ENCODE peak calls at places on chromosomes 13 and 19, in nine cellular contexts. K is mesendoderm; O is neuronal stem cell; D is GM12865; G is naive thymus-derived CD4-positive, alpha-beta T cell; E is HL-60; S is fibroblast of lung; Y is breast epithelium; L is colonic mucosa. J is an unnamed sample.

GRCh38 chr13:38141792-38142191 is 207.9 kb upstream of the UFM1 start:
- DNase-seq in K (no peak), O (no peak), D (no peak), G (no peak), E (no peak), S (no peak), Y (no peak), L (no peak), J (no peak)

GRCh38 chr13:94390881-94391280 is 88.6 kb downstream of the DCT start:
- DNase-seq in K (peak; percentile 13), O (no peak), D (no peak), G (no peak), E (no peak), S (no peak), Y (no peak), L (no peak), J (no peak)

GRCh38 chr13:113927661-113928581 is 46.0 kb downstream of the C13orf46 start:
- DNase-seq in K (no peak), O (no peak), D (no peak), G (no peak), E (no peak), S (peak; percentile 97), Y (peak; percentile 85), L (no peak), J (no peak)

GRCh38 chr19:30540671-30541210 is 168.6 kb downstream of the ZNF536 start:
- DNase-seq in K (no peak), O (no peak), D (no peak), G (no peak), E (no peak), S (no peak), Y (no peak), L (no peak), J (no peak)

GRCh38 chr13:47233734-47234133 is 336.9 kb upstream of the HTR2A start:
- DNase-seq in K (no peak), O (no peak), D (no peak), G (no peak), E (no peak), S (no peak), Y (no peak), L (no peak), J (no peak)

GRCh38 chr13:22031702-22032286 is 360.9 kb downstream of the FGF9 start:
- DNase-seq in K (no peak), O (no peak), D (no peak), G (no peak), E (no peak), S (no peak), Y (no peak), L (no peak), J (no peak)

GRCh38 chr13:66513728-66514127 is 716.4 kb downstream of the PCDH9 start:
- DNase-seq in K (no peak), O (no peak), D (no peak), G (no peak), E (no peak), S (peak; percentile 31), Y (no peak), L (no peak), J (no peak)

GRCh38 chr13:112711528-112712265 is 21.9 kb downstream of the ATP11A start:
- DNase-seq in K (peak; percentile 100), O (peak; percentile 91), D (peak; percentile 54), G (peak; percentile 24), E (no peak), S (peak; percentile 97), Y (peak; percentile 66), L (peak; percentile 75), J (no peak)

GRCh38 chr13:99821741-99822140 is 149.8 kb downstream of the ZIC5 start:
- DNase-seq in K (no peak), O (no peak), D (no peak), G (no peak), E (no peak), S (no peak), Y (no peak), L (no peak), J (no peak)

GRCh38 chr19:5632657-5633056 is 9.8 kb downstream of the SAFB start:
- DNase-seq in K (no peak), O (no peak), D (no peak), G (no peak), E (no peak), S (no peak), Y (no peak), L (no peak), J (no peak)
- H3K4me3 ChIP-seq in K (no peak overlapping the region), O (no peak overlapping the region), D (no peak overlapping the region), G (no peak overlapping the region), E (no peak overlapping the region), S (no peak overlapping the region), Y (no peak overlapping the region), L (no peak overlapping the region), J (no peak overlapping the region)

GRCh38 chr19:10432736-10433130 is 12.4 kb downstream of the PDE4A start:
- DNase-seq in K (no peak), O (no peak), D (no peak), G (no peak), E (no peak), S (no peak), Y (no peak), L (no peak), J (no peak)
- H3K4me3 ChIP-seq in K (no peak overlapping the region), O (no peak overlapping the region), D (peak overlapping the region; percentile 68), G (no peak overlapping the region), E (no peak overlapping the region), S (no peak overlapping the region), Y (no peak overlapping the region), L (no peak overlapping the region), J (no peak overlapping the region)

GRCh38 chr19:51282335-51282734 is 29.1 kb upstream of the IGLON5 start:
- DNase-seq in K (no peak), O (no peak), D (no peak), G (no peak), E (no peak), S (no peak), Y (no peak), L (no peak), J (no peak)
- H3K4me3 ChIP-seq in K (no peak overlapping the region), O (no peak overlapping the region), D (no peak overlapping the region), G (no peak overlapping the region), E (no peak overlapping the region), S (no peak overlapping the region), Y (no peak overlapping the region), L (no peak overlapping the region), J (no peak overlapping the region)

GRCh38 chr19:664913-665443 is 2.0 kb upstream of the RNF126 start:
- DNase-seq in K (peak; percentile 91), O (peak; percentile 87), D (peak; percentile 87), G (peak; percentile 80), E (peak; percentile 51), S (peak; percentile 71), Y (peak; percentile 78), L (peak; percentile 90), J (peak; percentile 62)
- H3K4me3 ChIP-seq in K (no peak overlapping the region), O (peak overlapping the region; percentile 7), D (peak overlapping the region; percentile 34), G (peak overlapping the region; percentile 34), E (no peak overlapping the region), S (no peak overlapping the region), Y (no peak overlapping the region), L (peak overlapping the region; percentile 8), J (no peak overlapping the region)

GRCh38 chr13:40401911-40402776 is 264.3 kb downstream of the FOXO1 start:
- DNase-seq in K (peak; percentile 48), O (no peak), D (peak; percentile 85), G (no peak), E (peak; percentile 93), S (peak; percentile 99), Y (peak; percentile 81), L (peak; percentile 97), J (no peak)
- H3K4me3 ChIP-seq in K (no peak overlapping the region), O (no peak overlapping the region), D (no peak overlapping the region), G (no peak overlapping the region), E (no peak overlapping the region), S (no peak overlapping the region), Y (no peak overlapping the region), L (no peak overlapping the region), J (no peak overlapping the region)

DNA sequence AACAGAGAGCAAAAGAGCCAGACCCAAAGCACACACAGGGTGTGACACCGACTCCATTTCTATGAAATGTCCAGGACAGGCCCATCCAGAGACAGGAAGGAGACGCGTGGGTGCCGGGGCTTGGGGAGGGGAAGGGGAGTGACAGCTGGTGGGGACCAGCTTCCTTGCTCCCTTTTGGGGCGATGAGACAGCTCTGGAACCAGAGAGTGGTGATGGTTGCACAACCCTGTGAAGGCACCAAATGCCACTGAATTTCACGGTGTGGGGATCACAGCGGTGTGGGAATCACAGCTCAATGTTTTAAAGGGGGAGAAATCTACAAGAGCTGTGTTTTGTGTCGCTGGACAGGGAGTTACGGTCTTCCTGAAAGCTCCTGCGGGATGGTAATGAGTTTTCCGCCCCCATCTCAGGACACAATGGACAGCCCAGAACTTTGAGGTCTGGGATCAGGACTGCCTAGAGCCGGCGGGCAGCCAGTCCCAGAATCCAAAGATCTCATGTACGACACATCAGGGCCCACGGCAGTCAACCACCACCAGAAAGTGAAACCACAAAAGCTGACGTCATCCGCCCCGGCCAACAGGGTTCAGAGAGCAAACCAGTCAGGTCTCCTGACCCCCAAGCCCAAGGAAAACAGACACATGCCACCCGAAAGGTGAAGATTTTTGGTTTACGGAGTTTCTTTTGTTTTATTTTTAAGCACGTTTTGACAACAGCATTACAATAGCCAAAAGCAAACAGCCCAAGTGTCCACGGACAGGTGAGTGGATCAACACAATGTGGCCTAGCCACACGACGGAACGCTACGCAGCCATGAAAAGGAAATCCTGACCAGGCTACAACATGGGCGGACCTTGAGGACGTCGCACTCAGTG is 7.3 kb downstream of the SGTA start:
- DNase-seq in K (no peak), O (no peak), D (no peak), G (peak; percentile 51), E (peak; percentile 59), S (peak; percentile 36), Y (no peak), L (peak; percentile 45), J (no peak)
- H3K4me3 ChIP-seq in K (no peak overlapping the region), O (no peak overlapping the region), D (no peak overlapping the region), G (peak overlapping the region; percentile 25), E (no peak overlapping the region), S (no peak overlapping the region), Y (peak overlapping the region; percentile 19), L (no peak overlapping the region), J (no peak overlapping the region)

DNA sequence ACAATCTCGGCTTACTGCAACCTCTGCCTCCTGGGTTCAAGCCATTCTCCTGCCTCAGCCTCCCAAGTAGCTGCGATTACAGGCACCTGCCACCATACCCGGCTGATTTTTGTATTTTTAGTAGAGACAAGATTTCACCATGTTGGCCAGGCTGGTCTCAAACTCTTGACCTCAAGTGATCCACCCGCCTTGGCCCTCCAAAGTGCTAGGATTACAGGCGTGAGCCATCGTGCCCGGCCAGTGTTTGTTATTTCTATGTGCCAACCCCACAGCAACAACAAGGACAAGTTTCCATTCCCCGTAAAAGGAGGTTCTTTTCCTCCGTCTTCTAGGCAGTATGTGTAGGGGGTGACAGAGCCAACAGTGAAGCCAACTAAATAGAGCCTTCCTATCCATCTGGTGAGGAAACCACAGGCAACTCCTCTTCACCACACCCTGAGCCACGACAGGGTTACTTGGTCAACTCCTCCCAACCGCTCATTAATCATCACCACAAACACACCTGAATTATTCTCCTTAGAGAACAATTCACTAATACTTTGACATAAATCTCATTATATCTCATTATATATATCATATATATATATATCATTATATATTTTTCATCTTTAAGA is 25.5 kb downstream of the FOXO1 start:
- DNase-seq in K (no peak), O (no peak), D (no peak), G (no peak), E (no peak), S (no peak), Y (no peak), L (no peak), J (peak; percentile 11)
- H3K4me3 ChIP-seq in K (no peak overlapping the region), O (no peak overlapping the region), D (no peak overlapping the region), G (no peak overlapping the region), E (no peak overlapping the region), S (no peak overlapping the region), Y (no peak overlapping the region), L (no peak overlapping the region), J (no peak overlapping the region)

GRCh38 chr19:38255759-38256052 is 468 bp downstream of the PPP1R14A start:
- DNase-seq in K (peak; percentile 28), O (no peak), D (no peak), G (no peak), E (no peak), S (no peak), Y (no peak), L (peak; percentile 22), J (no peak)
- H3K4me3 ChIP-seq in K (no peak overlapping the region), O (peak overlapping the region; percentile 47), D (no peak overlapping the region), G (no peak overlapping the region), E (no peak overlapping the region), S (peak overlapping the region; percentile 33), Y (peak overlapping the region; percentile 42), L (peak overlapping the region; percentile 30), J (no peak overlapping the region)